ENCODE peak calls at places on chromosomes 6 and 20, in five cellular contexts. F, O, P, N and K are unnamed samples. For H3K4me1, the result is how much of the 10 kb centered on the place peaks cover.

GRCh38 chr6:142943746-142944125 is 1.2 kb downstream of the HIVEP2 start:
- DNase-seq in O (peak), P (no peak), N (peak), F (peak), K (no peak)

GRCh38 chr6:118632359-118632758 is 19.0 kb downstream of the CEP85L start:
- DNase-seq in F (no peak), N (no peak), O (no peak), P (no peak), K (no peak)

GRCh38 chr6:156912431-156912830 is 135.3 kb downstream of the ARID1B start:
- DNase-seq in P (no peak), F (no peak), O (no peak), N (no peak), K (no peak)

GRCh38 chr6:73732845-73733675 is 37.1 kb downstream of the CD109 start:
- DNase-seq in F (peak), N (peak), O (peak), P (peak), K (no peak)

GRCh38 chr20:62286493-62287064 is 16.2 kb upstream of the ADRM1 start:
- DNase-seq in O (no peak), N (no peak), P (no peak), F (no peak), K (no peak)

GRCh38 chr6:150723857-150724256 is 124.2 kb downstream of the PLEKHG1 start:
- DNase-seq in F (no peak), P (no peak), N (no peak), O (no peak), K (no peak)

GRCh38 chr6:11160199-11160598 is 48.7 kb upstream of the ERVFRD-1 start:
- DNase-seq in F (no peak), N (no peak), O (no peak), P (no peak), K (no peak)

GRCh38 chr6:113763883-113764282 is 93.3 kb upstream of the MARCKS start:
- DNase-seq in N (no peak), O (no peak), P (no peak), F (peak), K (no peak)

GRCh38 chr20:3698511-3699436 is 13.6 kb downstream of the SIGLEC1 start:
- DNase-seq in N (no peak), F (no peak), P (no peak), O (no peak), K (no peak)

GRCh38 chr20:35883778-35884540 is 70.3 kb downstream of the SCAND1 start:
- DNase-seq in N (peak), F (peak), O (peak), P (peak), K (peak)

GRCh38 chr6:44002591-44003344 is 124.5 kb downstream of the MRPL14 start:
- DNase-seq in F (peak), P (peak), O (peak), N (no peak), K (no peak)

GRCh38 chr6:158056804-158057203 is 75.1 kb downstream of the SYNJ2 start:
- DNase-seq in F (no peak), N (no peak), O (no peak), P (no peak), K (no peak)

GRCh38 chr6:43628392-43629103 is 516 bp downstream of the GTPBP2 start:
- DNase-seq in F (peak), N (peak), O (peak), P (peak), K (no peak)

GRCh38 chr20:58707770-58708169 is 15.2 kb downstream of the NPEPL1 start:
- DNase-seq in P (peak), N (no peak), O (no peak), F (no peak), K (no peak)

GRCh38 chr6:50826037-50826761 is 7.5 kb downstream of the TFAP2B start:
- DNase-seq in P (no peak), O (no peak), N (no peak), F (no peak), K (no peak)

GRCh38 chr6:159842035-159842434 is 42.0 kb downstream of the PNLDC1 start:
- DNase-seq in P (no peak), O (no peak), F (no peak), N (peak), K (no peak)

GRCh38 chr6:56772737-56773184 is 130.1 kb upstream of the DST start:
- DNase-seq in O (no peak), P (no peak), N (no peak), F (peak), K (peak)

DNA sequence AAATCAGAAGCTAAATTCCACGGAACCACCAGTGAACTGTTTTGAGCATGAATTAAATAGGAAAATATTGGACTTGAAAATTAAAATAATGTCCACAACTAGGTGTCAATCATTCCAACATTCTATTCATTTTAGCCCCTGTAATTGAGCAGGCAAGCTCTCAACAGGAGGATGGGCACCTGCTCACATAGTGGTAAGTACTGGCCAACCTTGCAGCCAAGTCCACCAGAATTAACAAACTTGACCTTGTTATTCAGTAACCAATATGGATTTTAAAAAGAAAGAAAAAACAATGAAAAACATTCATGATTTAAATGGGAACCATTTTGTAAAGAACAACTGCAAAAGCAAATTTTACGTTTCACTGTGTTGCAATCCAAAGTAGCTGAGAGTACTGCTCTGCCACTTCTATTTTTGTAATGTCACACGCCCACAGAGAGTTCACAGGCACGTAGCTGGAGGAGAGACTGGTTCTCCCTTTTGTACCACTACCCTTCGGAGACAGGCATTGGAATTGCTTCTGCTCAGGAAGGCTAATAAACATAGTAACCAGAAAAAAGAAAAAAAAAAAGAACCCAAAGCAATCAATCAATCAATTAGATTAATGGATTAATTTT is 75.2 kb upstream of the F13A1 start:
- DNase-seq in N (no peak), P (no peak), F (no peak), O (no peak), K (no peak)
- H3K4me1 ChIP-seq in N (under half), P (under half), F (under half), O (under half), K (under half)

GRCh38 chr20:24131281-24131680 is 142.7 kb upstream of the GGTLC1 start:
- DNase-seq in P (no peak), O (no peak), F (no peak), N (no peak), K (no peak)
- H3K4me1 ChIP-seq in P (under half), O (under half), F (under half), N (under half), K (under half)

GRCh38 chr20:31716351-31716750 is 6.3 kb downstream of the BCL2L1 start:
- DNase-seq in P (no peak), F (peak), O (no peak), N (no peak), K (no peak)
- H3K4me1 ChIP-seq in P (under half), F (half or more), O (under half), N (half or more), K (half or more)

DNA sequence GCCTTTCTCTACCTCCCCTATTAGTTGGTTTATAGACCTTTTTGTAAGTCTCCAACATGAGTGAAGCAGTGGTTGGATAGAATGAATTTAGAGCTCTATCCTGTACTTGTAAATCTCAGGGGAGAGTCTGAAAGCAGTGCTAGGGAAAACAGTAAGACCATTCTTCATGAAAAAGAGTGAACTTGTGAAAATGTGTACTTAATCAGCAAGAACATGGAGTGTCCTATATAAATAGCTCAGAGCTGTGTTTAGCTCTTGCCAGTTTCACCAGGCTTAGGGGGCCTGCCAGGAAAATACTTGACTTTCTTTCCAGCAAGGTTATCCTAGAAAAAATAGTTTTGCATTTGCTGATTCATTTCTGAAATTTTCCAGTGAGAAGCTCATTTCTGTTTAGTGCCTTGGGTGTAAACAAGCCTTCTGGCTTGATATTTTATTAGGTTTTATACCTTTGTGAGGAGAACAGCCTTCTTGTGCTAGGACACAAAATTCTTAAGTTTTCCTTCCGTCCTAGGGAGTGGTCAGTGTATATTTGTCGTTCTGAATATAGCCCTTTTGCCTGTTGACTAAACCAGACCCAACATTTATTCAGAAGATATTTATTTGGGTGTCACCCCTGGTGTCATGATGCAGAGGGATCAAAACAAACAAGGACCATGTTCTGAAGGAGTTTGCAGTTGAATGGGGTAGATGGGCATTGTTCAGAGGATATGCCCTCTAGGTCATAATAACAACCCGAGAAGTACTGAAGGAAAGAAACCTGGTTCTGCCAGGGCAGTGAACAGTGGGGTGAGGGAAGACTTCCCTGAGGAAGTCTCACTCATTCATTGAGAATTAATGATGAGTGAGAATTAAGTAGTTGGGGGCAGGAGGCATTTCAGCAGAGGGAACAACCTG is 7.6 kb downstream of the ARFGEF2 start:
- DNase-seq in P (no peak), N (no peak), O (peak), F (peak), K (no peak)
- H3K4me1 ChIP-seq in P (under half), N (half or more), O (under half), F (under half), K (under half)

DNA sequence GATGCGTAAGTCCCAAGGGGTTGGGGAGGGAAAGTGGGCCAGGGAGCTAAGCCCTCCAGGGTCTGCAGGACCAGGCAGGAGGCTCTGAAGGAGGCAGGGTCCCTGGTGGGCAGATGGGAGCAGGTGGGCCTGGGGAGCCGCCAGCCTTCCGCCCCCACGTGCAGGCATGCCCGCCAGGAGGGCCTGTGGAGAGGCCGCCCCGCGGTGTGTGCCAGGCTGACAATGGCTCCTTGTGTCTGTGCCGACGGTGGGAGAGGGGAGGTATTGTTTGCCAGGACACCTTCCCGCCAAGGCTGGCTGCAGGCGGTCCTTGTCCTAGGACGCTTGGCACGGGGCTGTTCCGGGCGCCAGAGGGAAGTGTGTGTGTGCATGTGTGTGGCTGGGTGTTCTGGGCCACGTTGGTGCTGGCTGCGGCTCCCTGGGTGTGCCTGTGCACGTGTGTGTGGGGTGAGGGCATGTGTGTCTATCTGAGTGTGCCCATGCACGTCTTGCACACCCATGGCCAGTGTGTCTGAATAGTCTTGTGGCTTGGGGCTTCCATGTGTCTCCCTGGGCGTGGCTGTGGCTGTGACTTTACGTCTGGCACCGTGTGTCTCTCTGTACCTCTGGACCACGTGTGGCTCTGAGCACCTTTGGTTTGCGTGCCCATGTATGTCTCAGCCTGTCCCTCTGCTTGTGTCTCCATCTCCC is 153.0 kb downstream of the CEBPB start:
- DNase-seq in O (peak), F (no peak), N (peak), P (no peak), K (no peak)
- H3K4me1 ChIP-seq in O (under half), F (under half), N (half or more), P (under half), K (under half)

GRCh38 chr20:44074252-44075151 is 112.5 kb downstream of the JPH2 start:
- DNase-seq in O (no peak), N (no peak), P (no peak), F (peak), K (no peak)
- H3K4me1 ChIP-seq in O (under half), N (under half), P (under half), F (under half), K (under half)

GRCh38 chr6:33419580-33420492 is at the start of gene SYNGAP1:
- DNase-seq in O (no peak), F (peak), N (no peak), P (no peak), K (no peak)
- H3K4me1 ChIP-seq in O (under half), F (under half), N (under half), P (under half), K (under half)

DNA sequence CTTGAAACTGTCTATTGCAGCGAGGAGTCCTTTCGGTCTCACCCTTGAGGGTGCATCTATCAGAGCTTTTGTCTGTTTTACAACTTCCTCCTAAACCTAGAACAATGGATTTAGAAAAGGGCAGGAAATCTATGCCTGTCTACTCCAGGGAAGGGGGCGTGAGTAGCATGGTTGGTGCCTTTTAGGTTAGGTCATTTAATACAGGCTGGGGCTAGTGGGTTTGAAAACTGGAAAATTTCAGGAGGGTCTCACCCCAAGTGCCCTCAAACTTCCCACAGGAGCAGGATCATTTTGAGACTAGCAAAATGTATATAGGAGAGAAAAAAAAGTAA is 33.5 kb upstream of the BMP6 start:
- DNase-seq in N (no peak), O (no peak), F (no peak), P (no peak), K (no peak)
- H3K4me1 ChIP-seq in N (under half), O (under half), F (under half), P (under half), K (under half)

DNA sequence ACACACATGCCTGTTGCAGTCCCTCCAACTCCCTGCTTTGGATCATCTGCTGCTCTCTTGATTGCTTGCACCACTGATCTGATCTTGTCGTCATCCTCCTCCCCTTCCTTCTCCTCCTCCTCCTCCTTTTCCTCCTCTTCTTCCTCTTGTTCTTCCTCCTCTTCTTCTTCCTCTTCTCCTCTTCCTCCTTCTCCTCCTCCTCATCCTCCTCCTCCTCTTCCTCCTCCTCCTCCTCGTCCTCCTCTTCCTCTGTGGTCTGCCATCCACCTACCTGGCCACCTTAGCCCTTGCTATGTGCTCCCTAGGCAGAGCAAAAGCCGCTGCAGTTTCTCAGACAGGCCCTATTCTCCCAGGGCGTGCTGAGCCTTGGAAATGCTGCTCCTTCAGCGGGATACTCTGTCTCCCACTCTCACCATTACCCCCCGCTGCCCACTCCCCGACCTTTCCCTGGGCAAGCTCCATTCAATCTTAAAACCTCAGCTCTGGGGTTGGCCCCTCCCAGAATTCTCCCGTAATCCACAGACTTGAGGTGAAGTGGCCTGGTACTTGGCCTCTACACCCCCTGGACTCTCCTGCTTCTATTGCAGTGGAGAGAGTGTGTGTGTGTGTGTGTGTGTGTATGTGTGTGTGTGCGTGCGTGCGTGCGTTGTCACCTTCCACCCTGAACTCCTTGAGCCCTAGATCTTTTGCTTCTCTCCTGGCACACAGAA is 105.0 kb downstream of the SASH1 start:
- DNase-seq in F (no peak), P (no peak), O (no peak), N (no peak), K (no peak)
- H3K4me1 ChIP-seq in F (under half), P (under half), O (under half), N (under half), K (under half)

DNA sequence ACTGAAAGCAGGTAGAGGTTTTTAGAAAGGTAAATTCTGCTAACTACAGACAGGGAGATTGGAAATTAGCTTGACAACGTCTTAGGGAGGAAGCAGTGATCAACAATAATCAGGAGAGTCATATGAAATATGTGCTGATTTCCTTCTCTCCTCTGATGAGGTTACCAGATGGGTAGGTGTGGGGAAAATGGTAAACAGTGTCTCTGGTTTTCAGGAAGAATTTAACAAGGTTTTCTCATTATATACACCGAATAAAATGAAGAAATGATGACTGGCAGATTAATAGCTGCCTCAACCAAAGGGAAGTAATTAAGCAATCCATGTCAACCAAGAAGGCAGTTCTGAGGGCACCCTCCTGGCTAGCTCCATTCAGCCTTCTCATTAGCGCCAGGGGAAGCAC is 12.7 kb upstream of the RAMACL start:
- DNase-seq in F (no peak), P (no peak), N (no peak), O (no peak), K (no peak)
- H3K4me1 ChIP-seq in F (under half), P (under half), N (under half), O (under half), K (under half)